ENCODE peak calls at places on chromosome 2, in six cellular contexts. C is GM12878, T is H1, S is HepG2, R is K562, F is GM12892. W is an unnamed sample.

GRCh38 chr2:217092710-217093379 is 233.0 kb upstream of the TNP1 start:
- DNase-seq in C (no peak), T (no peak), S (no peak), R (peak), F (no peak), W (no peak)

GRCh38 chr2:46392561-46393351 is 86.6 kb upstream of the TMEM247 start:
- DNase-seq in C (no peak), T (no peak), S (no peak), R (no peak), F (no peak), W (no peak)

GRCh38 chr2:69628325-69629038 is 15.1 kb downstream of the AAK1 start:
- DNase-seq in C (no peak), T (no peak), S (no peak), R (no peak), F (no peak), W (no peak)

GRCh38 chr2:26570083-26570430 is 71.1 kb downstream of the CIB4 start:
- DNase-seq in C (no peak), T (no peak), S (no peak), R (no peak), F (no peak), W (no peak)

GRCh38 chr2:74767618-74768017 is 66.3 kb upstream of the HK2 start:
- DNase-seq in C (no peak), T (no peak), S (peak), R (no peak), F (no peak), W (no peak)

GRCh38 chr2:176514276-176514675 is 245.0 kb downstream of the MTX2 start:
- DNase-seq in C (no peak), T (no peak), S (no peak), R (no peak), F (no peak), W (no peak)

GRCh38 chr2:202064206-202064880 is 8.7 kb upstream of the KIAA2012 start:
- DNase-seq in C (no peak), T (no peak), S (no peak), R (no peak), F (no peak), W (no peak)

GRCh38 chr2:112149194-112149593 is 11.0 kb downstream of the FBLN7 start:
- DNase-seq in C (no peak), T (peak), S (no peak), R (no peak), F (no peak), W (no peak)

GRCh38 chr2:177984739-177985138 is 87.8 kb downstream of the PDE11A start:
- DNase-seq in C (no peak), T (no peak), S (no peak), R (no peak), F (no peak), W (no peak)

GRCh38 chr2:179422037-179422643 is 157.5 kb upstream of the SESTD1 start:
- DNase-seq in C (no peak), T (peak), S (peak), R (peak), F (no peak), W (no peak)
- TF ChIP-seq POLR2AphosphoS5 in C (no peak), T (no peak), S (no peak), R (no peak), F (no peak), W (no peak)

GRCh38 chr2:127695491-127696472 is 5.5 kb upstream of the SFT2D3 start:
- DNase-seq in C (no peak), T (peak), S (no peak), R (no peak), F (no peak), W (no peak)
- TF ChIP-seq TAF1 in C (no peak), T (no peak), S (no peak), R (no peak), F (no peak), W (no peak)

DNA sequence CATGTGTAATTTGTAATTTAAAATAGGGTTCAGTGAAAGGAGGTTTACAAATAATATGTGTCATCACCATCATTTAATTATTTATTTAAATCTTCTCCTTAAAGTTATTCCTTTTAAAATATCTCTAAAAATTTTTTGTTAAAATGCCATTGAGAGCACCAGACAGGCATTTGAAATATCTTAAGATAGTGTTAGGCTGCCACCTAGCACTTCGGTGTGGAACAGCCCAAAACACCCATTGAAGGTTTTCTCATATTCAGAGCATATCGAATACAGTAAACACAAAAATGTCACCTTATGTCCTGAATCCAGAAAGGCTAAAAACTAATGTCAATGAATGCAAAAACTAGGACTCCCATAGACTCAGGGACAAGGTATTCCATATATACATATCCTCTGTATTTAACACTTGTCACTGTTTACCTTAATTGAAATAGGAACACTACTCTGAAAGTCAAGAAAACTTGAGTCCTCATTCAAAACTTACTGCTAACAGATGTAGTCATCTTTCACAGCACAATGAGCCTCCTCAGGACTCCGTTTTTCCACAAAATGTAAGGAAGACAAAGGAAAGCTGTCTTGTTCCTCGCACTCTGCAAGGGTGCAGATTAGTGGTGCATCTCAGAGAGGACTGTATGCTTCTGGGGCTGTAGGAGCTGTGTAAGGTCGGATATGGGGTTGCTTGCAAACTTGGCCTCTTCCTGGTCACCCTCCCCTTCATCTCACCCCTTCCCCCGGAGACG is 329.5 kb downstream of the PAX3 start:
- DNase-seq in C (no peak), T (no peak), S (peak), R (no peak), F (no peak), W (no peak)
- TF ChIP-seq POLR2A in C (no peak), T (no peak), S (no peak), R (no peak), F (no peak), W (no peak)

DNA sequence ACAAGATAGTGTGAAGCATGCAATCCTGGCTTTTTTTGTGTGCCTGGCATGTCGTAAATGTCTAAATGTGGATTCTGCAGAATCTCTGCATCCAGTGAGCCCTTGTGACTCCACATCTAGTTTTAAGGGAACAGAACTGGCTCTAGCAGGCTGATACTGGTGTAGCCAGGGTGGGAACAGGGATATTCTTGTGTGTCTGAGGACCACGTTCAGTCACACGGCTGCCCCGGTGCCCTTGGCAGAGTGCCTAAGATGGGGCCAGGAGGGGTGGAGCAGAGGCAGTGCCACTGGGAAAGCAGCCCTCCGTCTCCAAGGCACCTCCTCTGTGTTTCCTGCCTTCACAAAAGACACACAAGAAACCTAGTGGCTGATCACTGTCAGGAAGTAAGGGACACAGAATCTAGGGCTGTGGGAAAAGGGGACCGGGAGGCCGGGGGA is 91.5 kb upstream of the PARD3B start:
- DNase-seq in C (no peak), T (peak), S (no peak), R (no peak), F (no peak), W (no peak)
- TF ChIP-seq POLR2AphosphoS5 in C (no peak), T (no peak), S (no peak), R (no peak), F (no peak), W (no peak)

W was measured in GM12891.